ENCODE peak calls at places on chromosomes 16 and 17, in seven cellular contexts. One of them, this sample, is unnamed. For H3K27me3, the result is how much of the 10 kb centered on the place peaks cover.

GRCh38 chr17:71118039-71118438 is 948.7 kb downstream of the KCNJ2 start:
- DNase-seq in gastrocnemius medialis: no peak
- DNase-seq in tibial nerve: no peak
- DNase-seq in DND-41: peak
- DNase-seq in CD8-positive, alpha-beta T cell: no peak
- DNase-seq in endodermal cell: peak
- DNase-seq in MM.1S: peak
- DNase-seq in this sample: no peak

GRCh38 chr17:48484256-48484655 is 46.6 kb downstream of the HOXB1 start:
- DNase-seq in MM.1S: no peak
- DNase-seq in DND-41: no peak
- DNase-seq in tibial nerve: no peak
- DNase-seq in endodermal cell: no peak
- DNase-seq in CD8-positive, alpha-beta T cell: no peak
- DNase-seq in gastrocnemius medialis: no peak
- DNase-seq in this sample: no peak

GRCh38 chr16:20799599-20799998 is 6.7 kb downstream of the ERI2 start:
- DNase-seq in tibial nerve: no peak
- DNase-seq in gastrocnemius medialis: no peak
- DNase-seq in MM.1S: peak
- DNase-seq in CD8-positive, alpha-beta T cell: no peak
- DNase-seq in endodermal cell: no peak
- DNase-seq in DND-41: no peak
- DNase-seq in this sample: no peak

GRCh38 chr17:69430488-69430887 is 16.0 kb downstream of the MAP2K6 start:
- DNase-seq in tibial nerve: no peak
- DNase-seq in CD8-positive, alpha-beta T cell: no peak
- DNase-seq in endodermal cell: no peak
- DNase-seq in DND-41: no peak
- DNase-seq in MM.1S: no peak
- DNase-seq in gastrocnemius medialis: no peak
- DNase-seq in this sample: no peak

GRCh38 chr17:78082988-78083387 is 45.6 kb downstream of the TMC6 start:
- DNase-seq in tibial nerve: no peak
- DNase-seq in MM.1S: no peak
- DNase-seq in endodermal cell: no peak
- DNase-seq in CD8-positive, alpha-beta T cell: no peak
- DNase-seq in DND-41: no peak
- DNase-seq in gastrocnemius medialis: no peak
- DNase-seq in this sample: no peak

GRCh38 chr16:71282943-71283342 is 6.3 kb downstream of the CMTR2 start:
- DNase-seq in DND-41: no peak
- DNase-seq in gastrocnemius medialis: no peak
- DNase-seq in MM.1S: no peak
- DNase-seq in tibial nerve: no peak
- DNase-seq in endodermal cell: no peak
- DNase-seq in CD8-positive, alpha-beta T cell: no peak
- DNase-seq in this sample: no peak

GRCh38 chr16:31201511-31202401 is 804 bp downstream of the PYCARD start:
- DNase-seq in CD8-positive, alpha-beta T cell: peak
- DNase-seq in tibial nerve: no peak
- DNase-seq in DND-41: peak
- DNase-seq in endodermal cell: peak
- DNase-seq in gastrocnemius medialis: no peak
- DNase-seq in MM.1S: peak
- DNase-seq in this sample: no peak

GRCh38 chr17:59154335-59154720 is 658 bp downstream of the SKA2 start:
- DNase-seq in gastrocnemius medialis: no peak
- DNase-seq in MM.1S: peak
- DNase-seq in tibial nerve: peak
- DNase-seq in CD8-positive, alpha-beta T cell: peak
- DNase-seq in DND-41: peak
- DNase-seq in endodermal cell: peak
- DNase-seq in this sample: peak

GRCh38 chr17:61196302-61196704 is 203.3 kb upstream of the TBX2 start:
- DNase-seq in DND-41: no peak
- DNase-seq in endodermal cell: no peak
- DNase-seq in tibial nerve: no peak
- DNase-seq in gastrocnemius medialis: no peak
- DNase-seq in CD8-positive, alpha-beta T cell: no peak
- DNase-seq in MM.1S: no peak
- DNase-seq in this sample: no peak

GRCh38 chr16:69404275-69404805 is 18.5 kb upstream of the TERF2 start:
- DNase-seq in gastrocnemius medialis: no peak
- DNase-seq in tibial nerve: no peak
- DNase-seq in CD8-positive, alpha-beta T cell: no peak
- DNase-seq in DND-41: no peak
- DNase-seq in endodermal cell: no peak
- DNase-seq in MM.1S: no peak
- DNase-seq in this sample: no peak

GRCh38 chr17:72466606-72467005 is 345.8 kb downstream of the SOX9 start:
- DNase-seq in DND-41: no peak
- DNase-seq in endodermal cell: no peak
- DNase-seq in CD8-positive, alpha-beta T cell: no peak
- DNase-seq in MM.1S: no peak
- DNase-seq in gastrocnemius medialis: no peak
- DNase-seq in tibial nerve: no peak
- DNase-seq in this sample: no peak

DNA sequence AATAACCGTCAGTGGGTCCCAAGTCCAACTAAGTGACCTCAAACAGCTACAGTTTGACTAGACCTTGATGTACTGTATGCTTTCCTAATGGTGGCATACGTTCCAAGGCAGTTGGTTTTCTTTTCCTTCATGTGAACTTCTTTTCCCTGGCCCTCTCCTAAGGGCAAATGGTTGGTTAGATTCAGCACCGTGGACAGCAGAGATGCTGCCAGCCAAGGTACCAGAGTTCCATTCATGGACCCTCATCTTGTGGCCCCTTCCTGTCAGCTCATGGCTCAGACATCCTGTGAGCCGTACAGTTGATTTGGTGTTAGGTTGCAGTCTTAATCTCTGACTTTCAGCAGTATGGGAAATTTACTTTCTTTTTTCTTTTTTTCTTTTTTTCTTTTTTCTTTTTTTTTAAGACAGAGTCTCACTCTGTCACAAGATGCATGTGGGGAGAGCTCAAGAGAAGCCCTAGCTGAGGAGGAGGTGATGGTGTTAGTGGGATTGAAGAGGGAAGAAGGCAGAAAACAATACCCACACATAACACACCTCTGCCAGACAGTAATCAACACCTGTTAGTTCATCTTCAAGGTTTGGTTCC is 122.4 kb downstream of the USP31 start:
- DNase-seq in endodermal cell: peak
- DNase-seq in MM.1S: no peak
- DNase-seq in DND-41: peak
- DNase-seq in tibial nerve: no peak
- DNase-seq in gastrocnemius medialis: no peak
- DNase-seq in CD8-positive, alpha-beta T cell: no peak
- DNase-seq in this sample: no peak
- H3K4me3 ChIP-seq in endodermal cell: no peak
- H3K4me3 ChIP-seq in MM.1S: no peak
- H3K4me3 ChIP-seq in DND-41: no peak
- H3K4me3 ChIP-seq in tibial nerve: no peak
- H3K4me3 ChIP-seq in gastrocnemius medialis: no peak
- H3K4me3 ChIP-seq in CD8-positive, alpha-beta T cell: no peak
- H3K4me3 ChIP-seq in this sample: no peak

DNA sequence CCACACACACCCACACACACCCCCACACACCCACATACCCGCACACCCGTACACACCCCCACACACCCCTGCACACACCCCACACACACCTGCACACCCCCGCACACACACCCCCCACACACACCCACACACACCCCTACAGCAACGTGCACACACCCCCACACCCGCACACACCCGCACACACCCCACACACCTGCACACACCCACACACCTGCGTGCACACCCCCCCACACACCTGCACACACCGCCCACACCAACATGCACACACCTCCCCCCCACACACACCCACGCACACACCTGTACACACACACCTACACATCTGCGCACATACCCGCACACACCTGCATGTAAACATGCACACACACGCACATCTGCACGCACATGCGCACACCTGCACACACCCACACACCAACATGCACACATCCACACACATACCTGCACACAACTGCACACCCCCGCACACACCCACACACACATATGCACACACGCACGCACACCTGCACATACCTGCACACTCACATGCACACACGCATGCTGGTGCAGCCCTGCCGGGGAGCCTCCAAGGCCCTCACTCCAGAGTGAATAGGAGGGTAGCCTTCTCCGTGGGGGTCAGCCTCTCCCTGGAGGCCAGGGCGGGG is 7.5 kb downstream of the ASPSCR1 start:
- DNase-seq in CD8-positive, alpha-beta T cell: no peak
- DNase-seq in tibial nerve: no peak
- DNase-seq in MM.1S: no peak
- DNase-seq in endodermal cell: no peak
- DNase-seq in gastrocnemius medialis: no peak
- DNase-seq in DND-41: no peak
- DNase-seq in this sample: peak
- TF ChIP-seq CTCF in CD8-positive, alpha-beta T cell: no peak
- TF ChIP-seq CTCF in tibial nerve: no peak
- TF ChIP-seq CTCF in MM.1S: no peak
- TF ChIP-seq CTCF in endodermal cell: no peak
- TF ChIP-seq CTCF in gastrocnemius medialis: no peak
- TF ChIP-seq CTCF in DND-41: no peak
- TF ChIP-seq CTCF in this sample: no peak

GRCh38 chr16:49854227-49855203 is 1.4 kb downstream of the ZNF423 start:
- DNase-seq in endodermal cell: peak
- DNase-seq in CD8-positive, alpha-beta T cell: no peak
- DNase-seq in gastrocnemius medialis: peak
- DNase-seq in tibial nerve: no peak
- DNase-seq in DND-41: peak
- DNase-seq in MM.1S: peak
- DNase-seq in this sample: no peak
- H3K27me3 ChIP-seq in endodermal cell: under half
- H3K27me3 ChIP-seq in CD8-positive, alpha-beta T cell: under half
- H3K27me3 ChIP-seq in gastrocnemius medialis: under half
- H3K27me3 ChIP-seq in tibial nerve: under half
- H3K27me3 ChIP-seq in DND-41: under half
- H3K27me3 ChIP-seq in MM.1S: half or more
- H3K27me3 ChIP-seq in this sample: under half

DNA sequence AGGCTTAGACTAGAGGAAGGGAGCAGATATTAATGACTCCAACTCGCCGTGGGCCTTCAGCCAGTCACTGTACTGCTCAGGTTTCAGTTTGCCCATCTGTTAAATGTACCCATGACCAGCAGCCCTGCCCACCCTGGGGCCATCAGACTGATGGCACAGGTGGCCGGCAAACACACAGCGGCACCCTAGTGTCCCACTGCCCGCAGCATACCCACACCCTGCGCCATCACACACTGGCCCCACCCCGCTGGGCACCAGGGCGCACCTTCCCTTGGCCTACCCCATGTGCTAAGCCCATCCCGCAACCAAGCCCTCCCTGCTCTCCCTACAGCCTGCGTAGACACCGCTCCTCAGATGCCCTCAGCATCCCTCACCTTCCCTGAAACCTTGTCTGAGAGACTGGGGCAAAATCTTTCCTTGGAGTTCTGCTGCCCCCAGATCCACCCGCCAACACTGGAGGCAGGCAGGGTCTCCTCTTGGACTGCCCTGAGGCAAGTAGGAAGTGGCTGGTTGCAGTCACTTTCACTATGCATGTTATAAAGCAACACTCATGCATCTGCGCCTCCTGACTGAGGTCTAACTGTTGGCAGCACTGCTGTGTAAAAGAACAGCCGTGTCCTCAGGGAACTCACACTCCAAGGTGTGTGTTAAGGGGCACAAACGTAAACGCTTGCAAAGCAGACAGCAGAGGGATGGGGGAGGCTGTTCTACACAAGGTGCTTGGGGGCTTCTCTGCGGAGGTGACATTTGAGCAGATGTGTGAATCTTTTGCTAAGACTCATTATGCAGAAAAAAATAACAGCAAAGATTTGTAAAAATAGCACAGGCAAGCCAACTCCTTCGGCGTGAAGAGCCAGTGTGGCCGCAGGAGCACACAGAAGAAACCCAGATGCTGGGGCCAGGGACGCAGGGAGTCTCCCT is 6.7 kb upstream of the BCAR1 start:
- DNase-seq in tibial nerve: no peak
- DNase-seq in DND-41: no peak
- DNase-seq in CD8-positive, alpha-beta T cell: no peak
- DNase-seq in MM.1S: no peak
- DNase-seq in gastrocnemius medialis: peak
- DNase-seq in endodermal cell: peak
- DNase-seq in this sample: no peak
- H3K4me3 ChIP-seq in tibial nerve: no peak
- H3K4me3 ChIP-seq in DND-41: no peak
- H3K4me3 ChIP-seq in CD8-positive, alpha-beta T cell: no peak
- H3K4me3 ChIP-seq in MM.1S: no peak
- H3K4me3 ChIP-seq in gastrocnemius medialis: no peak
- H3K4me3 ChIP-seq in endodermal cell: no peak
- H3K4me3 ChIP-seq in this sample: no peak

GRCh38 chr16:53220585-53220984 is 165.8 kb downstream of the CHD9 start:
- DNase-seq in CD8-positive, alpha-beta T cell: no peak
- DNase-seq in gastrocnemius medialis: no peak
- DNase-seq in DND-41: no peak
- DNase-seq in endodermal cell: peak
- DNase-seq in tibial nerve: no peak
- DNase-seq in MM.1S: no peak
- DNase-seq in this sample: no peak
- TF ChIP-seq CTCF in CD8-positive, alpha-beta T cell: peak
- TF ChIP-seq CTCF in gastrocnemius medialis: no peak
- TF ChIP-seq CTCF in DND-41: peak
- TF ChIP-seq CTCF in endodermal cell: peak
- TF ChIP-seq CTCF in tibial nerve: no peak
- TF ChIP-seq CTCF in MM.1S: peak
- TF ChIP-seq CTCF in this sample: no peak

DNA sequence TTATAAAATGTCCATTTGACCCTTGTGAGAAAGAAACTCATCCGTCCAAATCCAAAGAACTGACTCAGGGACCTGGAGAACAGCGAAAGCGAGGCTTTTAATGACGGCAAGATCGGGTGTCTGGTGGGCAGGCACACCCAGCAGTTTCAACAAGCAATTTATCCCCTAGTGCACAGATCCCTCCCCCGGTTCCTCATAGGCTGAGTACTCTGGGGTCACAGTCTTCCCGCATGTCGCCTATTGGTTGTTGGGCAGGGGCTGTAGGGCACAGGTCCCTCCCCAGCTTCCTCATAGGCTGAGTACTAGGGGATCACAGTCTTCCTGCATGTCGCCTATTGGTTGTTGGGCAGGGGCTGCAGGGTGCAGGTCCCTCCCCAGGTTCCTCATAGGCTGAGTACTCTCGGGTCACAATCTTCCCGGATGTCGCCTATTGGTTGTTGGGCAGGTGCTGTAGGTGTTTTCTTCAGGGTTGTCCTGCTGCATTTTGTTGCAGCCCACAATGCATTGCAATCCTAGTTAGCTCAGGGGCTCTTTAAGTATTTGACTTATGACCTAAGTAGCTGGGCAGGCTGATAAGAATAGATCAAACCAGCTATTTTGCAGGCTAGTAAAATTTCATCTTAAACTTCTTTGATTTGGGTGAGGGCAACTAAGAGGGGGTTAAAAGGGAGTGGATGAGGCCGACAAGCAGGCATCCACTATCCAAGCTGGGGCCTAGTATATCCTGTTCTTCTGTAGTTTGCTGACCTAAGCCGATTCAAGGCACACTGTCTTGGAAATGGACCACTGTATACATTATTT is 3.6 kb upstream of the UTS2R start:
- DNase-seq in tibial nerve: no peak
- DNase-seq in MM.1S: no peak
- DNase-seq in CD8-positive, alpha-beta T cell: no peak
- DNase-seq in DND-41: peak
- DNase-seq in endodermal cell: peak
- DNase-seq in gastrocnemius medialis: no peak
- DNase-seq in this sample: no peak
- H3K27me3 ChIP-seq in tibial nerve: half or more
- H3K27me3 ChIP-seq in MM.1S: under half
- H3K27me3 ChIP-seq in CD8-positive, alpha-beta T cell: under half
- H3K27me3 ChIP-seq in DND-41: under half
- H3K27me3 ChIP-seq in endodermal cell: under half
- H3K27me3 ChIP-seq in gastrocnemius medialis: under half
- H3K27me3 ChIP-seq in this sample: under half